ENCODE peak calls at places on chromosome 19, in seven cellular contexts. One of them, this sample, is unnamed.

GRCh38 chr19:10603873-10604459 is 16.9 kb upstream of the AP1M2 start:
- DNase-seq in SK-N-SH: peak
- DNase-seq in K562: no peak
- DNase-seq in HCT116: no peak
- DNase-seq in HepG2: no peak
- DNase-seq in H1: no peak
- DNase-seq in GM12878: peak
- DNase-seq in this sample: no peak

GRCh38 chr19:7355151-7355845 is 6.6 kb downstream of the ARHGEF18 start:
- DNase-seq in HCT116: no peak
- DNase-seq in SK-N-SH: no peak
- DNase-seq in HepG2: no peak
- DNase-seq in K562: no peak
- DNase-seq in GM12878: no peak
- DNase-seq in H1: no peak
- DNase-seq in this sample: no peak

GRCh38 chr19:4803736-4804695 is 12.5 kb downstream of the FEM1A start:
- DNase-seq in HCT116: peak
- DNase-seq in HepG2: peak
- DNase-seq in K562: peak
- DNase-seq in H1: peak
- DNase-seq in GM12878: no peak
- DNase-seq in SK-N-SH: peak
- DNase-seq in this sample: peak

GRCh38 chr19:17260842-17261325 is 3.7 kb downstream of the USHBP1 start:
- DNase-seq in H1: peak
- DNase-seq in HepG2: peak
- DNase-seq in K562: peak
- DNase-seq in SK-N-SH: peak
- DNase-seq in GM12878: no peak
- DNase-seq in HCT116: peak
- DNase-seq in this sample: peak

GRCh38 chr19:4555657-4556561 is 3.6 kb downstream of the SEMA6B start:
- DNase-seq in SK-N-SH: peak
- DNase-seq in HepG2: no peak
- DNase-seq in HCT116: peak
- DNase-seq in GM12878: no peak
- DNase-seq in K562: peak
- DNase-seq in H1: peak
- DNase-seq in this sample: peak

GRCh38 chr19:18060472-18060871 is 26.3 kb downstream of the IL12RB1 start:
- DNase-seq in HCT116: no peak
- DNase-seq in H1: no peak
- DNase-seq in K562: peak
- DNase-seq in SK-N-SH: peak
- DNase-seq in GM12878: no peak
- DNase-seq in HepG2: no peak
- DNase-seq in this sample: no peak

GRCh38 chr19:39434123-39435076 is 1.3 kb downstream of the RPS16 start:
- DNase-seq in SK-N-SH: no peak
- DNase-seq in HCT116: no peak
- DNase-seq in K562: no peak
- DNase-seq in HepG2: no peak
- DNase-seq in GM12878: no peak
- DNase-seq in H1: no peak
- DNase-seq in this sample: no peak

GRCh38 chr19:17802137-17802858 is 7.4 kb downstream of the B3GNT3 start:
- DNase-seq in HCT116: no peak
- DNase-seq in H1: no peak
- DNase-seq in GM12878: no peak
- DNase-seq in K562: no peak
- DNase-seq in SK-N-SH: peak
- DNase-seq in HepG2: no peak
- DNase-seq in this sample: no peak

GRCh38 chr19:13872695-13873389 is 4.1 kb upstream of the NANOS3 start:
- DNase-seq in SK-N-SH: peak
- DNase-seq in GM12878: no peak
- DNase-seq in K562: peak
- DNase-seq in H1: peak
- DNase-seq in HCT116: no peak
- DNase-seq in HepG2: no peak
- DNase-seq in this sample: no peak

GRCh38 chr19:12194827-12195500 is 32.1 kb downstream of the ZNF136 start:
- DNase-seq in SK-N-SH: peak
- DNase-seq in HCT116: no peak
- DNase-seq in GM12878: no peak
- DNase-seq in H1: no peak
- DNase-seq in K562: no peak
- DNase-seq in HepG2: no peak
- DNase-seq in this sample: peak

GRCh38 chr19:33306191-33306590 is 3.9 kb upstream of the CEBPA start:
- DNase-seq in H1: no peak
- DNase-seq in K562: no peak
- DNase-seq in SK-N-SH: no peak
- DNase-seq in HepG2: no peak
- DNase-seq in HCT116: no peak
- DNase-seq in GM12878: no peak
- DNase-seq in this sample: no peak

GRCh38 chr19:38221919-38222828 is 1.8 kb downstream of the DPF1 start:
- DNase-seq in K562: no peak
- DNase-seq in HCT116: no peak
- DNase-seq in H1: no peak
- DNase-seq in HepG2: no peak
- DNase-seq in GM12878: no peak
- DNase-seq in SK-N-SH: peak
- DNase-seq in this sample: no peak

GRCh38 chr19:42280761-42281174 is 11.7 kb downstream of the CIC start:
- DNase-seq in HepG2: no peak
- DNase-seq in SK-N-SH: peak
- DNase-seq in K562: peak
- DNase-seq in H1: no peak
- DNase-seq in GM12878: no peak
- DNase-seq in HCT116: no peak
- DNase-seq in this sample: no peak

GRCh38 chr19:56678205-56678604 is 6.6 kb upstream of the ZNF835 start:
- DNase-seq in HepG2: no peak
- DNase-seq in K562: no peak
- DNase-seq in SK-N-SH: no peak
- DNase-seq in GM12878: no peak
- DNase-seq in H1: no peak
- DNase-seq in HCT116: no peak
- DNase-seq in this sample: no peak

GRCh38 chr19:49335071-49335783 is at the start of gene CD37:
- DNase-seq in HepG2: no peak
- DNase-seq in GM12878: no peak
- DNase-seq in H1: no peak
- DNase-seq in K562: peak
- DNase-seq in HCT116: no peak
- DNase-seq in SK-N-SH: no peak
- DNase-seq in this sample: no peak

GRCh38 chr19:9786342-9786741 is 17.8 kb upstream of the ZNF846 start:
- DNase-seq in K562: no peak
- DNase-seq in GM12878: no peak
- DNase-seq in HCT116: no peak
- DNase-seq in H1: no peak
- DNase-seq in SK-N-SH: no peak
- DNase-seq in HepG2: no peak
- DNase-seq in this sample: no peak

GRCh38 chr19:57515218-57515617 is 11.9 kb upstream of the ZNF549 start:
- DNase-seq in K562: no peak
- DNase-seq in SK-N-SH: no peak
- DNase-seq in H1: no peak
- DNase-seq in HCT116: no peak
- DNase-seq in HepG2: no peak
- DNase-seq in GM12878: no peak
- DNase-seq in this sample: no peak

GRCh38 chr19:53158119-53158656 is 665 bp downstream of the ZNF347 start:
- DNase-seq in SK-N-SH: peak
- DNase-seq in HepG2: no peak
- DNase-seq in HCT116: no peak
- DNase-seq in GM12878: no peak
- DNase-seq in H1: peak
- DNase-seq in K562: peak
- DNase-seq in this sample: peak

GRCh38 chr19:41872384-41872774 is 4.7 kb upstream of the CD79A start:
- DNase-seq in HepG2: no peak
- DNase-seq in H1: no peak
- DNase-seq in GM12878: no peak
- DNase-seq in SK-N-SH: no peak
- DNase-seq in K562: no peak
- DNase-seq in HCT116: no peak
- DNase-seq in this sample: no peak

GRCh38 chr19:18590273-18591272 is 2.0 kb downstream of the REX1BD start:
- DNase-seq in HCT116: peak
- DNase-seq in H1: peak
- DNase-seq in SK-N-SH: peak
- DNase-seq in K562: peak
- DNase-seq in GM12878: no peak
- DNase-seq in HepG2: peak
- DNase-seq in this sample: no peak

GRCh38 chr19:56167064-56167578 is 8.7 kb upstream of the GALP start:
- DNase-seq in H1: no peak
- DNase-seq in GM12878: no peak
- DNase-seq in HepG2: no peak
- DNase-seq in SK-N-SH: no peak
- DNase-seq in K562: peak
- DNase-seq in HCT116: no peak
- DNase-seq in this sample: peak

GRCh38 chr19:542173-542866 is 1.5 kb upstream of the GZMM start:
- DNase-seq in HCT116: no peak
- DNase-seq in H1: no peak
- DNase-seq in HepG2: no peak
- DNase-seq in K562: no peak
- DNase-seq in GM12878: no peak
- DNase-seq in SK-N-SH: no peak
- DNase-seq in this sample: no peak

GRCh38 chr19:29770653-29771052 is 41.1 kb upstream of the CCNE1 start:
- DNase-seq in SK-N-SH: no peak
- DNase-seq in HCT116: no peak
- DNase-seq in K562: no peak
- DNase-seq in HepG2: no peak
- DNase-seq in GM12878: no peak
- DNase-seq in H1: no peak
- DNase-seq in this sample: no peak

GRCh38 chr19:17648097-17648660 is 40.0 kb downstream of the UNC13A start:
- DNase-seq in HepG2: no peak
- DNase-seq in H1: peak
- DNase-seq in GM12878: no peak
- DNase-seq in HCT116: no peak
- DNase-seq in SK-N-SH: peak
- DNase-seq in K562: peak
- DNase-seq in this sample: no peak

GRCh38 chr19:8592231-8593009 is 15.2 kb upstream of the MYO1F start:
- DNase-seq in SK-N-SH: peak
- DNase-seq in HepG2: no peak
- DNase-seq in HCT116: no peak
- DNase-seq in K562: peak
- DNase-seq in H1: peak
- DNase-seq in GM12878: no peak
- DNase-seq in this sample: no peak
- TF ChIP-seq JUND in SK-N-SH: no peak
- TF ChIP-seq JUND in HepG2: no peak
- TF ChIP-seq JUND in HCT116: no peak
- TF ChIP-seq JUND in K562: no peak
- TF ChIP-seq JUND in H1: no peak
- TF ChIP-seq JUND in GM12878: no peak
- TF ChIP-seq JUND in this sample: no peak

DNA sequence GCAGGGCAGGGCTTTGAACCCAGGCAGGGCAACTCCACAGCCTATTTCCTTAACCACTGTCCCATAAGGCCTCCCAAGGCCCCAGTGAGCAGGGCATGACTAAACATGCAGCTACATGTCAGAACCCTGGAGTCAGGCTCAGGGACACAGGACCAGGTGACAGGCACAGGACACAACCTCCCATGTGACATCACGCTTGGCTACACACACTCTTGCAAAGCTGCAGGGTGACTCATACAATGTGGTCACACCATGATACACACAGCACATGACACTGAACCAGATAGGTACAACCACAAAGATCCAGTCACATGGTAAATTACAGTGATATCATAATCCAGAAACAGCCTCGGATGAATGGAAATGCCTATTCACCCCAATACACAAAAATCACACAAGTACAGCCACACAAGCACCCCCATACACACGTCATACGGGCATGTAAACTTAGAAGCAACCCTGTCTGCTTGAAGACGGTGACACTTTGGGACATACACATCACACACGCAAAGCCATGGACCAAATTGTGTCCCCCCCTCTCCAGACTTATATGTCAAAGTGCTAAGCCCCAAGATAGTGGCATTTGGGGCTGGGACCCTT is 14.5 kb downstream of the KLK4 start:
- DNase-seq in HCT116: peak
- DNase-seq in HepG2: peak
- DNase-seq in K562: peak
- DNase-seq in GM12878: peak
- DNase-seq in H1: no peak
- DNase-seq in SK-N-SH: no peak
- DNase-seq in this sample: no peak
- TF ChIP-seq JUND in HCT116: peak
- TF ChIP-seq JUND in HepG2: no peak
- TF ChIP-seq JUND in K562: peak
- TF ChIP-seq JUND in GM12878: peak
- TF ChIP-seq JUND in H1: no peak
- TF ChIP-seq JUND in SK-N-SH: no peak
- TF ChIP-seq JUND in this sample: no peak

GRCh38 chr19:15216363-15216762 is 15.6 kb upstream of the NOTCH3 start:
- DNase-seq in HCT116: no peak
- DNase-seq in GM12878: no peak
- DNase-seq in HepG2: peak
- DNase-seq in K562: no peak
- DNase-seq in H1: no peak
- DNase-seq in SK-N-SH: no peak
- DNase-seq in this sample: no peak
- TF ChIP-seq JUND in HCT116: no peak
- TF ChIP-seq JUND in GM12878: no peak
- TF ChIP-seq JUND in HepG2: peak
- TF ChIP-seq JUND in K562: no peak
- TF ChIP-seq JUND in H1: no peak
- TF ChIP-seq JUND in SK-N-SH: no peak
- TF ChIP-seq JUND in this sample: no peak

DNA sequence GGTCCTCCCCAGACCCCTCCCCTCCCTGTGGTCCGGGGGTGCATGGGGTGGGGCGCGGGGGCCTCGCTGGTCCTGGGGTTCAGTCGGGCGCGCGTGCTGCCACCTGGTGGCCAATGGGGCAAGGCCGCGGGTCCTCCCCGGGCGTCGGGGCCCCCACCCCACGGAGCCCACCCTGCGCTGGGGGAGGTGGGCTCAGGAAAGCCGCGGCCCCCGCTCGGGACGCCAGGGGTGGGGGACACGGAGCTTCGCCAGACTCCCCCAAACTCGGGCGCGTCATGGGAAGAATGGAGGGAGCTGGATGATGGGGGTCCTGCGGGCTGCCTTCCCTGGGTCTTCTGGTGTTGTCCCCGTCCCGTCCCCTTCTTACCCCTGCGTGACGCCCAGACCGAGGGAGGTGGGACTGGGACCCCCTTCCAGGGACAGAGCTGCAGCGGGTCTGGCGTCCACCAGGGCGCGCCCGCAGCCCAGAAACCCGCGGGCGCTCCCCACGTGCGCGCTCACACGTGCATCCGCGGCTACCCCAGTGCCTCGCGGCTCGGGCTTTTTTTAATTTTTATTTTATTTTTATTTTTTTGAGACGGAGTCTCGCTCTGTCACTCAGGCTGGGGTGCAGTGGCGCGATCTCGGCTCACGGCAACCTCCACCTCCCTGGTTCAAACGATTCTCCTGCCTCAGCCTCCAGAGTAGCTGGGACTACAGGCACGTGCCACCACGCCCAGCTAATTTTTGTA is 19.8 kb upstream of the TCF3 start:
- DNase-seq in HCT116: no peak
- DNase-seq in GM12878: no peak
- DNase-seq in SK-N-SH: peak
- DNase-seq in H1: peak
- DNase-seq in HepG2: no peak
- DNase-seq in K562: peak
- DNase-seq in this sample: peak
- TF ChIP-seq JUND in HCT116: no peak
- TF ChIP-seq JUND in GM12878: no peak
- TF ChIP-seq JUND in SK-N-SH: no peak
- TF ChIP-seq JUND in H1: no peak
- TF ChIP-seq JUND in HepG2: no peak
- TF ChIP-seq JUND in K562: no peak
- TF ChIP-seq JUND in this sample: no peak

This sample was measured in T47D.